ENCODE peak calls at places on chromosomes 11 and 22, in ten cellular contexts. M is WTC11; J is stimulated activated CD4-positive, alpha-beta T cell treated with anti-CD3 and anti-CD28 coated beads, Interleukin-2, amount 100 ng/mL, for 48 hours; X is stimulated activated CD8-positive, alpha-beta memory T cell treated with anti-CD3 and anti-CD28 coated beads, Interleukin-7, amount 100 ng/mL, for 48 hours; Q is body of pancreas; V is fibroblast of lung; W is RWPE1; R is nephron progenitor cell; Y is ELR; P is GM10248. Z is an unnamed sample.
A peak's percentile ranks its signal among the peaks of the same experiment; 100 is the strongest.

GRCh38 chr22:20238567-20239062 is 29.5 kb downstream of the RTN4R start:
- DNase-seq in M (peak; percentile 89), V (no peak), Y (peak; percentile 50), Q (peak; percentile 75), X (peak; percentile 45), J (no peak), P (peak; percentile 91), R (peak; percentile 64), W (peak; percentile 42), Z (peak; percentile 34)

GRCh38 chr11:105553015-105553414 is 56.9 kb upstream of the GRIA4 start:
- DNase-seq in J (no peak), V (peak; percentile 21), M (no peak), Q (no peak), Y (peak; percentile 48), P (no peak), R (no peak), X (no peak), W (no peak), Z (peak; percentile 4)

GRCh38 chr22:49767355-49768062 is 60.2 kb downstream of the BRD1 start:
- DNase-seq in V (peak; percentile 38), P (peak; percentile 65), Y (peak; percentile 69), W (no peak), M (peak; percentile 66), J (peak; percentile 15), X (no peak), Q (no peak), R (no peak), Z (peak; percentile 72)

GRCh38 chr22:31995046-31995445 is 48.0 kb upstream of the SLC5A1 start:
- DNase-seq in R (no peak), X (no peak), W (no peak), V (no peak), P (no peak), M (no peak), Y (peak; percentile 32), Q (no peak), J (no peak), Z (no peak)

GRCh38 chr11:250740-251299 is 14.0 kb downstream of the PSMD13 start:
- DNase-seq in M (peak; percentile 89), J (peak; percentile 72), P (peak; percentile 60), W (peak; percentile 21), V (peak; percentile 17), R (peak; percentile 77), Y (peak; percentile 55), Q (peak; percentile 53), X (peak; percentile 63), Z (peak; percentile 66)

GRCh38 chr22:25028841-25029141 is 76.3 kb downstream of the KIAA1671 start:
- DNase-seq in P (no peak), Q (no peak), X (no peak), Y (no peak), R (no peak), W (no peak), V (no peak), M (no peak), J (no peak), Z (no peak)

GRCh38 chr11:128582496-128583366 is 4.6 kb downstream of the ETS1 start:
- DNase-seq in J (no peak), P (no peak), X (no peak), Q (no peak), V (peak; percentile 98), M (peak; percentile 69), Y (peak; percentile 93), W (peak; percentile 89), R (peak; percentile 44), Z (peak; percentile 94)

GRCh38 chr11:1564535-1565172 is 7.4 kb downstream of the DUSP8 start:
- DNase-seq in Y (peak; percentile 83), R (peak; percentile 87), Q (peak; percentile 93), P (no peak), X (no peak), J (no peak), M (peak; percentile 80), V (peak; percentile 92), W (peak; percentile 64), Z (peak; percentile 74)

GRCh38 chr11:932435-932834 is 6.8 kb downstream of the AP2A2 start:
- DNase-seq in R (no peak), X (no peak), W (no peak), M (no peak), V (no peak), P (no peak), Q (no peak), J (no peak), Y (no peak), Z (no peak)

GRCh38 chr11:111283945-111284481 is 14.3 kb upstream of the POU2AF3 start:
- DNase-seq in J (no peak), V (peak; percentile 12), Q (no peak), Y (peak; percentile 32), M (no peak), W (no peak), P (no peak), R (no peak), X (no peak), Z (no peak)

GRCh38 chr22:31049815-31050420 is 31.2 kb upstream of the SMTN start:
- DNase-seq in X (no peak), Q (no peak), Y (peak; percentile 71), R (no peak), V (no peak), P (no peak), W (no peak), M (no peak), J (no peak), Z (no peak)

GRCh38 chr22:33666249-33666648 is 254.0 kb downstream of the LARGE1 start:
- DNase-seq in J (no peak), Q (no peak), P (no peak), M (no peak), R (no peak), W (no peak), X (no peak), V (no peak), Y (no peak), Z (no peak)

Z was measured in epithelial cell of esophagus.